ENCODE peak calls at places on chromosomes 12 and 14, in five cellular contexts. K, I, O, A and T are unnamed samples.

GRCh38 chr12:121888083-121888477 is 510 bp upstream of the PSMD9 start:
- DNase-seq in K (no peak), I (no peak), O (no peak), A (no peak), T (no peak)

GRCh38 chr12:40693503-40693863 is 1.2 kb downstream of the CNTN1 start:
- DNase-seq in K (no peak), I (no peak), O (no peak), A (no peak), T (no peak)

GRCh38 chr12:65313704-65314317 is 35.3 kb downstream of the MSRB3 start:
- DNase-seq in K (no peak), I (no peak), O (no peak), A (peak), T (no peak)

GRCh38 chr14:90970167-90970600 is 90.3 kb downstream of the RPS6KA5 start:
- DNase-seq in K (no peak), I (no peak), O (no peak), A (no peak), T (no peak)

GRCh38 chr12:49795654-49796105 is 32.5 kb downstream of the NCKAP5L start:
- DNase-seq in K (no peak), I (no peak), O (no peak), A (no peak), T (no peak)

GRCh38 chr14:70378687-70379086 is 19.2 kb upstream of the COX16 start:
- DNase-seq in K (no peak), I (no peak), O (no peak), A (no peak), T (no peak)

GRCh38 chr14:88554458-88555286 is at the start of gene PTPN21:
- DNase-seq in K (peak), I (peak), O (peak), A (peak), T (no peak)

GRCh38 chr14:76011959-76012802 is 26.6 kb downstream of the IFT43 start:
- DNase-seq in K (no peak), I (no peak), O (no peak), A (no peak), T (no peak)

GRCh38 chr12:120006248-120006975 is 17.4 kb downstream of the BICDL1 start:
- DNase-seq in K (no peak), I (no peak), O (no peak), A (no peak), T (no peak)

GRCh38 chr14:64673748-64674147 is 30.5 kb upstream of the PLEKHG3 start:
- DNase-seq in K (peak), I (no peak), O (peak), A (peak), T (peak)

GRCh38 chr14:61517861-61518802 is 177.2 kb upstream of the HIF1A start:
- DNase-seq in K (no peak), I (peak), O (no peak), A (no peak), T (no peak)

GRCh38 chr12:61546296-61546695 is 713.9 kb upstream of the USP15 start:
- DNase-seq in K (no peak), I (no peak), O (no peak), A (no peak), T (no peak)
- TF ChIP-seq CTCF in K (no peak), I (no peak), O (no peak), A (no peak), T (no peak)

GRCh38 chr14:100827140-100827517 is 1.2 kb downstream of the MEG3 start:
- DNase-seq in K (no peak), I (no peak), O (no peak), A (no peak), T (no peak)
- TF ChIP-seq CTCF in K (peak), I (peak), O (no peak), A (peak), T (no peak)

GRCh38 chr14:79091381-79091963 is 921.3 kb downstream of the NRXN3 start:
- DNase-seq in K (no peak), I (no peak), O (no peak), A (no peak), T (no peak)
- TF ChIP-seq CTCF in K (no peak), I (no peak), O (no peak), A (no peak), T (no peak)

DNA sequence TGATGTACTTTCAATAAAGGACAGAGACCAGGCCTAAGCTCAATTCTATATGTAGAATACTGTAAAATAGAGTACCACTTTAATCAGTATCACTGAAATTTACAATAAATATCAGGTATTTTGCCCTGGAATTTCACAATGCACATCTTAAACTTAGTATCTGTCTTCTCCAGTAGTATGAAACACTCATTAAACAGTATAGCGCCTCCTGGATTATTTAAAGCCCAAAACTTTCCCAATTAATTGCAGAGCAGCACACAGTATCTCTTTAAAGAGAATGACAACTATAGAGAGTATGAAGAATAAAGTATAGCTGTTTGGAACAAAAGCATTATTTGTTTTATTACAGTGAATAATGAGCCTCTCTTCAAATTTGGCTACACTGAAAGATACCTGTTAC is 80.2 kb downstream of the BHLHE41 start:
- DNase-seq in K (no peak), I (no peak), O (no peak), A (no peak), T (no peak)
- TF ChIP-seq CTCF in K (no peak), I (no peak), O (no peak), A (no peak), T (no peak)

GRCh38 chr12:46111727-46112126 is 121.4 kb upstream of the SCAF11 start:
- DNase-seq in K (no peak), I (no peak), O (no peak), A (no peak), T (no peak)

GRCh38 chr12:46110928-46111699 is 120.7 kb upstream of the SCAF11 start:
- DNase-seq in K (no peak), I (no peak), O (no peak), A (no peak), T (no peak)

GRCh38 chr12:46109343-46110219 is 119.2 kb upstream of the SCAF11 start:
- DNase-seq in K (no peak), I (no peak), O (no peak), A (no peak), T (no peak)

GRCh38 chr12:46108721-46109120 is 118.3 kb upstream of the SCAF11 start:
- DNase-seq in K (no peak), I (no peak), O (no peak), A (no peak), T (no peak)

GRCh38 chr12:46110220-46110700 is 119.9 kb upstream of the SCAF11 start:
- DNase-seq in K (no peak), I (peak), O (no peak), A (no peak), T (no peak)
- TF ChIP-seq CTCF in K (no peak), I (no peak), O (no peak), A (no peak), T (no peak)

GRCh38 chr12:118356809-118357326 is 15.8 kb downstream of the TAOK3 start:
- DNase-seq in K (no peak), I (no peak), O (no peak), A (peak), T (no peak)

GRCh38 chr12:118358607-118359540 is 13.8 kb downstream of the TAOK3 start:
- DNase-seq in K (no peak), I (no peak), O (no peak), A (no peak), T (no peak)

GRCh38 chr12:118355838-118356237 is 16.9 kb downstream of the TAOK3 start:
- DNase-seq in K (no peak), I (no peak), O (no peak), A (peak), T (no peak)

GRCh38 chr12:118358008-118358359 is 14.7 kb downstream of the TAOK3 start:
- DNase-seq in K (no peak), I (no peak), O (no peak), A (no peak), T (no peak)

DNA sequence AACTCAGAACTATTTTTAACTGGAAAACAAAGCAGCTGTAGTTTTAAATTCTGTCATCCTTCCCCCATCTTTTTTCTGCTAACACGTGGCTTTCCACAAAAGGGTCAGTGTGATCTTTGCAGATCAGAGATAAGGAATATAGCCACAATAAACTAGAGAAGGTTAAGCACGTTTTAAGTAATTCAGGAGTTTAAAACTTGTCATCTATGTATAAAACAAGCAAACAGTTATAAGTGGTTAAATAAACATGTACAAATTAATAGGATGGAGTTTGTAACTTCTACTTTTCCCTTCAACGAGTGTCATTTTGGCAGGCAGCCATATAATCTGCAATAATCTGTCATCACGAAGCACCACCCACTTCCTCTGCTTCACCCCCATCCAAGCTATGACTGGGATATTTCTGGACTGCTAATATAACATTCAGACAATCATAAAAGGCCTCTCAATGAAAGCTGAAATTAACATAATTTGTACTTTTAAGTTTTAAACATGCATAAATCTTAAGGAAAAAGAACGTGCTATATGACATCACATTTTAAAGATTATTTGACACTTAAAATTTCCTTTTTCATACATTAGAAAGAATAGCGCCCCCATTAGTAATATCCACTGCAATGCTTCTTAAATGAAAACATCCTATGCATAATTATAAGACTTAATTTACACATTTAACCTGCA is 15.2 kb downstream of the TAOK3 start:
- DNase-seq in K (no peak), I (peak), O (peak), A (peak), T (peak)
- TF ChIP-seq CTCF in K (no peak), I (no peak), O (no peak), A (peak), T (peak)

GRCh38 chr12:3959799-3960560 is 86.8 kb upstream of the PARP11 start:
- DNase-seq in K (no peak), I (no peak), O (no peak), A (no peak), T (no peak)

GRCh38 chr12:3965096-3965495 is 91.9 kb upstream of the PARP11 start:
- DNase-seq in K (no peak), I (no peak), O (no peak), A (no peak), T (no peak)

GRCh38 chr12:3964404-3964803 is 91.2 kb upstream of the PARP11 start:
- DNase-seq in K (no peak), I (no peak), O (no peak), A (no peak), T (no peak)

GRCh38 chr12:3961573-3961972 is 88.4 kb upstream of the PARP11 start:
- DNase-seq in K (no peak), I (no peak), O (no peak), A (no peak), T (no peak)

GRCh38 chr12:3962661-3963483 is 89.7 kb upstream of the PARP11 start:
- DNase-seq in K (no peak), I (no peak), O (no peak), A (no peak), T (no peak)
- TF ChIP-seq CTCF in K (no peak), I (no peak), O (no peak), A (no peak), T (no peak)

GRCh38 chr12:96091833-96092232 is 56.4 kb upstream of the LTA4H start:
- DNase-seq in K (no peak), I (no peak), O (no peak), A (no peak), T (no peak)
- TF ChIP-seq CTCF in K (no peak), I (no peak), O (no peak), A (no peak), T (no peak)

GRCh38 chr12:2198542-2198941 is 145.8 kb downstream of the CACNA1C start:
- DNase-seq in K (no peak), I (no peak), O (no peak), A (no peak), T (no peak)
- TF ChIP-seq CTCF in K (no peak), I (no peak), O (no peak), A (no peak), T (no peak)

GRCh38 chr14:59133709-59134108 is 54.8 kb upstream of the DAAM1 start:
- DNase-seq in K (no peak), I (no peak), O (no peak), A (no peak), T (no peak)

GRCh38 chr14:59130472-59130871 is 58.0 kb upstream of the DAAM1 start:
- DNase-seq in K (no peak), I (no peak), O (no peak), A (no peak), T (no peak)

GRCh38 chr14:59131926-59132763 is 56.3 kb upstream of the DAAM1 start:
- DNase-seq in K (no peak), I (no peak), O (no peak), A (no peak), T (no peak)

GRCh38 chr14:59134307-59134706 is 54.2 kb upstream of the DAAM1 start:
- DNase-seq in K (no peak), I (no peak), O (no peak), A (no peak), T (no peak)

DNA sequence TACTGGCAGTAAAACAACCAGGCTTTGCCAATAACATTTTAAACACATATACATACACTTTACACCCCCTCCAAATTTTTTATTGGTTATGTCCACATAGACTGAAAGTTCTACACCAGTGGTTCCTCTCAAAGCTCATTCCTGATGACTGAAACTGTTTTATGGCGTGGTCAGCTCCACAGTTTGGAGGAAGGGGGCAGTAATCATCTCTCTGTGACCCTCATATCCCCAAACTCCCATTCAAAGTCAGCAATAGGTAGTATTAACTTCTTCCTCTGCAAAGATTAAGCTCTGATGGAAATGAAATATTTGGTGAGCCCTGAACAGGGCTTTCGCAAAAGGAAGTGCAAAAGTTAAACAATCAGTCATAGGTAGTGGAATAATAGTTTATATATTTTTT is 55.3 kb upstream of the DAAM1 start:
- DNase-seq in K (no peak), I (no peak), O (no peak), A (no peak), T (no peak)
- TF ChIP-seq CTCF in K (no peak), I (no peak), O (no peak), A (peak), T (no peak)